ENCODE peak calls at places on chromosome 4, in ten cellular contexts. U is astrocyte; H is GM23338; V is endodermal cell; B is CD4-positive, alpha-beta T cell; W is stomach; K is mesothelial cell of epicardium; L is GM13977; J is astrocyte of the cerebellum; Z is A673. T is an unnamed sample.

GRCh38 chr4:59091376-59092142 is 1981.4 kb upstream of the IGFBP7 start:
- DNase-seq in B (no peak), W (no peak), Z (peak), L (no peak), V (peak), K (no peak), J (no peak), U (no peak), H (peak), T (no peak)

GRCh38 chr4:13328591-13328990 is 155.5 kb downstream of the RAB28 start:
- DNase-seq in J (no peak), B (no peak), K (no peak), V (no peak), Z (no peak), U (peak), H (no peak), W (no peak), L (no peak), T (no peak)

GRCh38 chr4:187544461-187545053 is 451.0 kb upstream of the ZFP42 start:
- DNase-seq in B (no peak), V (no peak), H (no peak), K (no peak), J (no peak), Z (no peak), U (no peak), W (no peak), L (no peak), T (no peak)

GRCh38 chr4:109912706-109913621 is at the start of gene EGF:
- DNase-seq in Z (peak), W (no peak), U (peak), V (peak), L (no peak), B (no peak), J (peak), H (peak), K (no peak), T (no peak)

GRCh38 chr4:8708401-8709021 is 115.9 kb downstream of the CPZ start:
- DNase-seq in W (no peak), H (no peak), Z (no peak), K (no peak), U (no peak), B (no peak), J (no peak), V (peak), L (no peak), T (no peak)

GRCh38 chr4:26248647-26249046 is 72.2 kb upstream of the RBPJ start:
- DNase-seq in W (no peak), Z (peak), V (no peak), L (no peak), B (no peak), U (peak), K (peak), H (no peak), J (peak), T (no peak)

GRCh38 chr4:13605330-13605729 is 22.2 kb downstream of the BOD1L1 start:
- DNase-seq in L (no peak), U (no peak), H (no peak), K (no peak), J (no peak), B (no peak), V (no peak), Z (no peak), W (no peak), T (no peak)

GRCh38 chr4:3320361-3321023 is 27.7 kb downstream of the RGS12 start:
- DNase-seq in K (peak), V (peak), H (no peak), U (no peak), W (peak), Z (no peak), B (no peak), L (no peak), J (no peak), T (no peak)

GRCh38 chr4:815464-816146 is 10.3 kb downstream of the CPLX1 start:
- DNase-seq in W (no peak), K (no peak), Z (no peak), U (no peak), J (no peak), B (no peak), V (no peak), H (no peak), L (no peak), T (no peak)

GRCh38 chr4:175246941-175247340 is 328.8 kb downstream of the ADAM29 start:
- DNase-seq in W (no peak), U (peak), V (no peak), J (no peak), K (no peak), Z (no peak), H (no peak), B (no peak), L (no peak), T (no peak)

GRCh38 chr4:105624530-105624929 is 72.1 kb downstream of the ARHGEF38 start:
- DNase-seq in V (no peak), H (no peak), U (peak), K (no peak), J (peak), B (no peak), L (no peak), W (peak), Z (no peak), T (no peak)

GRCh38 chr4:79317711-79318110 is 8.2 kb downstream of the NAA11 start:
- DNase-seq in K (no peak), L (no peak), J (no peak), Z (no peak), B (no peak), H (no peak), U (no peak), W (no peak), V (no peak), T (no peak)

GRCh38 chr4:173642509-173642908 is 112.5 kb upstream of the HAND2 start:
- DNase-seq in Z (no peak), V (peak), K (no peak), W (no peak), U (no peak), H (peak), B (no peak), J (no peak), L (no peak), T (no peak)

GRCh38 chr4:3810796-3811485 is 44.8 kb downstream of the ADRA2C start:
- DNase-seq in H (no peak), K (no peak), W (no peak), J (no peak), L (no peak), V (no peak), Z (no peak), B (no peak), U (no peak), T (no peak)

GRCh38 chr4:28868831-28869230 is 1851.3 kb upstream of the PCDH7 start:
- DNase-seq in B (no peak), Z (no peak), J (no peak), L (no peak), K (no peak), U (peak), V (no peak), W (no peak), H (no peak), T (no peak)

GRCh38 chr4:98448923-98449322 is 187.7 kb downstream of the RAP1GDS1 start:
- DNase-seq in B (no peak), V (no peak), J (no peak), L (no peak), H (no peak), W (no peak), K (no peak), Z (no peak), U (no peak), T (no peak)

GRCh38 chr4:242121-242848 is 63.0 kb downstream of the ZNF732 start:
- DNase-seq in V (peak), Z (peak), W (peak), J (peak), B (peak), H (peak), U (peak), K (no peak), L (peak), T (no peak)

GRCh38 chr4:138241281-138242075 is 671 bp downstream of the SLC7A11 start:
- DNase-seq in B (no peak), L (no peak), W (no peak), J (no peak), H (peak), Z (peak), V (peak), U (peak), K (peak), T (no peak)

GRCh38 chr4:81594495-81595169 is 122.9 kb upstream of the RASGEF1B start:
- DNase-seq in B (no peak), L (no peak), J (no peak), U (no peak), K (no peak), V (no peak), W (no peak), H (no peak), Z (peak), T (no peak)

GRCh38 chr4:7240341-7240740 is 48.0 kb downstream of the SORCS2 start:
- DNase-seq in W (no peak), V (no peak), B (no peak), H (no peak), L (no peak), Z (no peak), U (no peak), K (no peak), J (no peak), T (no peak)

GRCh38 chr4:100108869-100109268 is 81.4 kb downstream of the DDIT4L start:
- DNase-seq in B (no peak), L (no peak), Z (no peak), V (no peak), H (no peak), J (no peak), U (no peak), K (no peak), W (no peak), T (no peak)

GRCh38 chr4:100100985-100101384 is 89.3 kb downstream of the DDIT4L start:
- DNase-seq in V (peak), J (no peak), L (no peak), Z (no peak), W (no peak), K (no peak), B (no peak), H (peak), U (no peak), T (no peak)

GRCh38 chr4:100103671-100104070 is 86.6 kb downstream of the DDIT4L start:
- DNase-seq in H (no peak), L (no peak), B (no peak), Z (no peak), K (no peak), U (no peak), W (no peak), V (no peak), J (no peak), T (no peak)

GRCh38 chr4:100109921-100110320 is 80.3 kb downstream of the DDIT4L start:
- DNase-seq in Z (no peak), W (no peak), B (no peak), K (no peak), L (no peak), H (no peak), U (no peak), V (no peak), J (no peak), T (no peak)

DNA sequence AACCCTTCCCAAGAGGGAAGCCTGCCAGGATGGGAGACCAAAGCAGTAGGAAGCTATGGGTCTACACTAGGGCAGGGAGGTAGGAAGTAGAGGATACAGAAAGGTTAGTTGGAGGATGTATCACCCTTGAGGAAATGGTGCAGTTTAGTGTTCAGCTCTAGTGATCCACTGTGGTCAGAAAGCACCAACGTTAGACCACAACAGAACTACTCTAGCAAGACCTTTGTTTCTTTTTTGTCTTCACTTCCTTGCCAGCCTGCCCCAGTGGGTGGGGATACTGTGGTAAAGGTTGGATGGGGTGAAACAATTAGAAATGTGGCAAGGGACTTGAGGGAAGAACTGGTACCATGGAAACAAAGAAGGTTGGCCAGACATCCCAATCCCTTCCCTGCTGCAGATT is 83.3 kb downstream of the DDIT4L start:
- DNase-seq in W (no peak), J (no peak), B (no peak), Z (no peak), K (no peak), L (no peak), H (no peak), U (no peak), V (no peak), T (no peak)
- TF ChIP-seq CTCF in W (no peak), J (no peak), B (no peak), Z (no peak), K (no peak), L (no peak), H (no peak), U (no peak), V (no peak), T (no peak)

GRCh38 chr4:111847256-111848108 is 297.8 kb upstream of the FAM241A start:
- DNase-seq in W (no peak), J (no peak), L (no peak), H (peak), B (no peak), U (no peak), V (no peak), K (no peak), Z (peak), T (no peak)
- TF ChIP-seq CTCF in W (no peak), J (peak), L (no peak), H (peak), B (no peak), U (peak), V (peak), K (peak), Z (peak), T (peak)

DNA sequence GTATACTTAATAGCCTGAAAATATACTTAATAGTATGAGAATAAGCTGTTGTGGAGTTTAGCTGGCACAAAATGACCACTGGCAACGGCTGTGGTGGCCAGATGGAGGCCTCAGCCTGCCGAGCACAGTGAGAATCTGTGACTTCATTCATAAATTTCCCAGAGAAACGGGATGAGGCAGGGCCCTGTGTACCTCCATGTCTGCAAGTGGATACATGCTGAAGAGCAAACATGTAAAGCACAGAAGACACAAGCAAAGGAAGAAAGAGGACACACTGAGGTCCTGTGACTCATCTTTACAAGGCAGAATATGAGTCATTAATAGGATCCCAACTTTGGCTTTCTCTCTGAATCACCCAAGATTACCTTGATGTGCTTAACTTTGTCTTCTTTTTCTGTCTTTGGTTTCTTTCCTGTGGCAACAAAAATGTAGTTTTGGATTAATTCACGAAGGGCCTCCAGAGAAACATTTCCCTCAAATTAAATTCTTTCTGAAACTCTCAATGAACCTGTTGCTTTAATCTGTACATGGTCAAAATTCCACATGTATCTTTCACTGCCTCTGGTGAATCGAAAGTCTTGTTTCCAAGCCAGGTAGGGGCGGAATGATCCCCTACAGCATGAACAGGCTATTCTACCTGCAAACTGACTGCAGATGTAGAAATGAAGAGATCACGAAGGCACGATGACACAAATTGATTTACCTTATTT is 56.4 kb downstream of the IRF2 start:
- DNase-seq in B (no peak), L (peak), V (no peak), J (peak), U (peak), W (no peak), K (no peak), Z (peak), H (no peak), T (no peak)
- TF ChIP-seq CTCF in B (no peak), L (no peak), V (no peak), J (no peak), U (no peak), W (no peak), K (no peak), Z (no peak), H (no peak), T (no peak)

DNA sequence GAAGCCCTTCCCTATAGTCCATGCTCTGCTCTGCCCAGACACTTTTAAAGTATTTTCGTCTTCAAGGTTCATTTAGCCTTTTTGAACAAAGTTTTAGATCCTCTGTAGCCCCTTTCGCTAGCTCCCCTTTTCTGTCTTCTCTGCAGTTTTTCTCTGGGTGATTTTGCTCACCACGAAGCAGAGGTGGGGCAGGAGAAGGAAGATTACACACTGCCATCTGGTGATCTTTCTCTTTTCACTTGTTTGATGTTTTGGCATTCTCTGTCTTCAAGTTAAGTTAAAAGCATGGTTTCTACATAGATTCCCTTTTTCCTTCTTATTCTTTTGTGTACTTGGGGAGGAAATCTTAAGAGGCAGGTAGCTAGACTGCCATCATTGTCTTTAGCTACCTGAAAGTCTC is 43.9 kb downstream of the CC2D2A start:
- DNase-seq in B (no peak), J (no peak), U (no peak), Z (no peak), L (no peak), K (no peak), H (no peak), V (no peak), W (no peak), T (no peak)
- TF ChIP-seq CTCF in B (no peak), J (no peak), U (no peak), Z (no peak), L (no peak), K (no peak), H (no peak), V (no peak), W (no peak), T (no peak)

DNA sequence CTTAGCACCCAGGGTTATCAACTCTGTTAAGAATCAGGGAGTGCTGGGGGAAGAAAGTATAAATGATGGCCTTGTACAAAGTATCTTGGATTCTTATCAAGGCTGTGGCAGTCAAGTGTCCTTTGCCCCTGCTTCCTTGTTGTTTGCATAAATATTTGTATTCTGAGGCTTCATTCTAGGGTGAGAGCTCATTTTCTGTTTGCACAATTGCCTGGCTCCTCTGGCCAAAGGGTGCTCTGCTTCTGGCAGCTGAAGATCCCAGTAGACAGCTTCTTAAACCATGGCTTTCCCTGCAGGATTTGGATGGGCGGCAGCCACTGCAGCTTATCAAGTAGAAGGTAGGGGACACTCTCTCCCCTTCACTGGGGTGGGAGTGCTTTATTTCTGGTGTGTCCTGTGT is at the start of gene GBA3:
- DNase-seq in Z (no peak), K (no peak), L (no peak), V (no peak), H (no peak), U (no peak), W (no peak), J (no peak), B (no peak), T (no peak)
- TF ChIP-seq CTCF in Z (no peak), K (no peak), L (no peak), V (peak), H (no peak), U (no peak), W (no peak), J (no peak), B (no peak), T (no peak)

DNA sequence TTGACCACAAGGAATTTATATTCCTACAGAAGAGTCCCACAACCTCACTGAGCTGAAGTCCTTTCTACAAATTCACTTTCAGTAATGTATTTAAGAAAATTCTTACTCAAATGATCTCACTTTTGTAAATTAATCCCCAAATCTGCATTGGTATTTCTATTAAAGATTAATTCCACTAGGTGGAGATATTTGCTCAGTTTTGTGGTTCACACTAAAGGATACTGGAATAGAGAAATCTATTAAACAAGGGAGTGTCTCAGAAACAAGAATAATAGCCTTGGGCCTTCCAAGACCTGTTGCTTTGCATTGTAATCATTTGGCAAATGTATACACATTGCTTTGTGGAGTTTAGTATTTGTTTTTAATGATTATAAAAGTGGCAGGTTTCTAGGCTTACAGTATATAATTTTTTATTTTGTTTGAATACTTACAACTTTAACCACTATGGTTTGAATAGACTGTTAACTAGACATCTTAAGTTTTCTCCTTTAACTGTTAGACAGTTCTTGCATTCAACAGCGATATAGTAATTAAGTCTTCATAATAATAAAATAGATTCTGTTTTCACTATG is 25.9 kb downstream of the CFAP299 start:
- DNase-seq in V (no peak), J (peak), K (no peak), B (no peak), U (no peak), Z (peak), H (peak), W (no peak), L (no peak), T (no peak)
- TF ChIP-seq CTCF in V (peak), J (no peak), K (peak), B (peak), U (peak), Z (peak), H (peak), W (peak), L (no peak), T (peak)